ENCODE peak calls at places on chromosomes 4 and X, in nine cellular contexts. Q is SHP77; E is NCI-H1694 treated with DMSO at 0.1 percent for 48 hours; Z is progenitor cell of endocrine pancreas; G is D341Med; B is Calu3; L is MCF 10A; W is CD8-positive, alpha-beta memory T cell; U is germinal center. X is an unnamed sample.

GRCh38 chr4:135564090-135564489 is 1362.5 kb upstream of the PABPC4L start:
- DNase-seq in Q (no peak), E (no peak), Z (no peak), G (no peak), B (no peak), L (no peak), W (no peak), U (no peak), X (no peak)

GRCh38 chr4:78057135-78057599 is at the start of gene FRAS1:
- DNase-seq in Q (peak; percentile 35), E (peak; percentile 87), Z (peak; percentile 55), G (peak; percentile 66), B (peak; percentile 41), L (no peak), W (peak; percentile 27), U (peak; percentile 19), X (peak; percentile 24)

GRCh38 chrX:153903991-153904957 is at the start of gene AVPR2:
- DNase-seq in Q (no peak), E (no peak), Z (no peak), G (no peak), B (no peak), L (no peak), W (no peak), U (no peak), X (no peak)

GRCh38 chr4:45004326-45004725 is 278.0 kb upstream of the GNPDA2 start:
- DNase-seq in Q (no peak), E (no peak), Z (no peak), G (no peak), B (no peak), L (no peak), W (no peak), U (no peak), X (no peak)

GRCh38 chrX:1521459-1521956 is 15.5 kb downstream of the P2RY8 start:
- DNase-seq in Q (no peak), E (no peak), Z (no peak), G (no peak), B (no peak), L (no peak), W (peak; percentile 79), U (peak; percentile 87), X (no peak)

GRCh38 chr4:89837385-89837995 is 529 bp upstream of the SNCA start:
- DNase-seq in Q (no peak), E (peak; percentile 48), Z (peak; percentile 29), G (peak; percentile 73), B (peak; percentile 25), L (peak; percentile 55), W (no peak), U (peak; percentile 14), X (peak; percentile 36)

GRCh38 chr4:76640252-76640925 is 205.4 kb downstream of the SHROOM3 start:
- DNase-seq in Q (peak; percentile 89), E (no peak), Z (no peak), G (no peak), B (no peak), L (peak; percentile 73), W (no peak), U (no peak), X (no peak)

GRCh38 chrX:120857240-120857639 is 18.4 kb downstream of the CT47B1 start:
- DNase-seq in Q (no peak), E (no peak), Z (no peak), G (no peak), B (peak; percentile 11), L (peak; percentile 21), W (no peak), U (no peak), X (no peak)

GRCh38 chr4:140112576-140112975 is 41.4 kb downstream of the MAML3 start:
- DNase-seq in Q (no peak), E (no peak), Z (no peak), G (no peak), B (no peak), L (no peak), W (no peak), U (no peak), X (peak; percentile 26)

GRCh38 chrX:54920610-54921426 is at the start of gene TRO:
- DNase-seq in Q (peak; percentile 69), E (peak; percentile 44), Z (no peak), G (peak; percentile 61), B (no peak), L (no peak), W (no peak), U (no peak), X (no peak)

GRCh38 chr4:116066711-116067245 is 953.4 kb upstream of the NDST4 start:
- DNase-seq in Q (no peak), E (no peak), Z (no peak), G (no peak), B (no peak), L (peak; percentile 42), W (no peak), U (no peak), X (peak; percentile 3)

GRCh38 chr4:73387552-73387951 is 16.5 kb upstream of the ALB start:
- DNase-seq in Q (no peak), E (no peak), Z (no peak), G (no peak), B (no peak), L (no peak), W (no peak), U (no peak), X (no peak)

GRCh38 chr4:118969359-118969758 is 80.7 kb downstream of the SYNPO2 start:
- DNase-seq in Q (no peak), E (peak; percentile 54), Z (no peak), G (peak; percentile 62), B (peak; percentile 37), L (peak; percentile 71), W (no peak), U (no peak), X (peak; percentile 77)

GRCh38 chr4:100695871-100696270 is 178.0 kb upstream of the EMCN start:
- DNase-seq in Q (no peak), E (no peak), Z (no peak), G (no peak), B (no peak), L (no peak), W (no peak), U (no peak), X (no peak)

GRCh38 chrX:40644175-40644574 is 3.2 kb downstream of the CXorf38 start:
- DNase-seq in Q (no peak), E (no peak), Z (no peak), G (no peak), B (no peak), L (no peak), W (no peak), U (no peak), X (no peak)

GRCh38 chrX:23952984-23953907 is 45.4 kb downstream of the CXorf58 start:
- DNase-seq in Q (no peak), E (no peak), Z (no peak), G (no peak), B (peak; percentile 1), L (no peak), W (peak; percentile 48), U (peak; percentile 54), X (no peak)

GRCh38 chr4:95155759-95156451 is 392.9 kb downstream of the UNC5C start:
- DNase-seq in Q (peak; percentile 7), E (no peak), Z (no peak), G (peak; percentile 35), B (no peak), L (peak; percentile 59), W (peak; percentile 53), U (peak; percentile 5), X (peak; percentile 21)

GRCh38 chr4:144905286-144905685 is 192.7 kb downstream of the ANAPC10 start:
- DNase-seq in Q (no peak), E (no peak), Z (no peak), G (no peak), B (no peak), L (no peak), W (no peak), U (no peak), X (no peak)

GRCh38 chrX:51954592-51954991 is 61.2 kb downstream of the MAGED1 start:
- DNase-seq in Q (no peak), E (no peak), Z (no peak), G (no peak), B (no peak), L (no peak), W (no peak), U (no peak), X (no peak)

GRCh38 chrX:39958850-39959249 is 138.9 kb downstream of the BCOR start:
- DNase-seq in Q (no peak), E (no peak), Z (no peak), G (no peak), B (no peak), L (no peak), W (no peak), U (no peak), X (no peak)

GRCh38 chr4:48138511-48138910 is 4.5 kb upstream of the TXK start:
- DNase-seq in Q (no peak), E (no peak), Z (no peak), G (no peak), B (no peak), L (no peak), W (no peak), U (no peak), X (no peak)